ENCODE peak calls at places on chromosomes 16 and 17, in five cellular contexts. One of them, this sample, is unnamed.

GRCh38 chr17:82898976-82899514 is 59.2 kb upstream of the ZNF750 start:
- DNase-seq in CD4-positive, CD25-positive, alpha-beta regulatory T cell: no peak
- DNase-seq in midbrain: no peak
- DNase-seq in myocyte: no peak
- DNase-seq in EL: no peak
- DNase-seq in this sample: no peak

GRCh38 chr17:56185905-56186783 is 32.9 kb downstream of the ANKFN1 start:
- DNase-seq in EL: peak; percentile 98
- DNase-seq in CD4-positive, CD25-positive, alpha-beta regulatory T cell: no peak
- DNase-seq in midbrain: no peak
- DNase-seq in myocyte: peak; percentile 39
- DNase-seq in this sample: no peak

GRCh38 chr16:13453938-13454553 is 465.9 kb upstream of the ERCC4 start:
- DNase-seq in CD4-positive, CD25-positive, alpha-beta regulatory T cell: peak; percentile 20
- DNase-seq in midbrain: peak; percentile 41
- DNase-seq in EL: no peak
- DNase-seq in myocyte: peak; percentile 74
- DNase-seq in this sample: no peak

GRCh38 chr17:50186661-50187402 is 14.6 kb downstream of the COL1A1 start:
- DNase-seq in midbrain: no peak
- DNase-seq in EL: peak; percentile 60
- DNase-seq in CD4-positive, CD25-positive, alpha-beta regulatory T cell: no peak
- DNase-seq in myocyte: peak; percentile 56
- DNase-seq in this sample: no peak

GRCh38 chr16:52496051-52496876 is 50.7 kb downstream of the TOX3 start:
- DNase-seq in CD4-positive, CD25-positive, alpha-beta regulatory T cell: no peak
- DNase-seq in EL: no peak
- DNase-seq in myocyte: no peak
- DNase-seq in midbrain: peak; percentile 27
- DNase-seq in this sample: no peak

GRCh38 chr16:51409001-51409675 is 258.1 kb upstream of the SALL1 start:
- DNase-seq in midbrain: no peak
- DNase-seq in EL: no peak
- DNase-seq in myocyte: no peak
- DNase-seq in CD4-positive, CD25-positive, alpha-beta regulatory T cell: no peak
- DNase-seq in this sample: no peak

GRCh38 chr17:5418858-5419355 is 555 bp downstream of the NUP88 start:
- DNase-seq in EL: peak; percentile 34
- DNase-seq in CD4-positive, CD25-positive, alpha-beta regulatory T cell: peak; percentile 89
- DNase-seq in midbrain: no peak
- DNase-seq in myocyte: peak; percentile 38
- DNase-seq in this sample: no peak

GRCh38 chr17:77916771-77917481 is 41.6 kb upstream of the TNRC6C start:
- DNase-seq in myocyte: no peak
- DNase-seq in EL: no peak
- DNase-seq in CD4-positive, CD25-positive, alpha-beta regulatory T cell: no peak
- DNase-seq in midbrain: peak; percentile 32
- DNase-seq in this sample: no peak

GRCh38 chr16:13262270-13263090 is 361.1 kb downstream of the SHISA9 start:
- DNase-seq in CD4-positive, CD25-positive, alpha-beta regulatory T cell: no peak
- DNase-seq in midbrain: no peak
- DNase-seq in myocyte: no peak
- DNase-seq in EL: no peak
- DNase-seq in this sample: no peak

GRCh38 chr16:58116046-58116445 is 13.1 kb downstream of the CFAP20 start:
- DNase-seq in myocyte: no peak
- DNase-seq in CD4-positive, CD25-positive, alpha-beta regulatory T cell: no peak
- DNase-seq in midbrain: no peak
- DNase-seq in EL: no peak
- DNase-seq in this sample: no peak

GRCh38 chr17:13704333-13704732 is 102.6 kb upstream of the HS3ST3A1 start:
- DNase-seq in EL: peak; percentile 73
- DNase-seq in myocyte: peak; percentile 38
- DNase-seq in midbrain: no peak
- DNase-seq in CD4-positive, CD25-positive, alpha-beta regulatory T cell: no peak
- DNase-seq in this sample: peak; percentile 41

GRCh38 chr17:39027037-39027436 is 59.8 kb upstream of the FBXO47 start:
- DNase-seq in midbrain: no peak
- DNase-seq in CD4-positive, CD25-positive, alpha-beta regulatory T cell: no peak
- DNase-seq in myocyte: peak; percentile 60
- DNase-seq in EL: peak; percentile 25
- DNase-seq in this sample: no peak

GRCh38 chr16:70717065-70717464 is 31.2 kb upstream of the MTSS2 start:
- DNase-seq in midbrain: no peak
- DNase-seq in CD4-positive, CD25-positive, alpha-beta regulatory T cell: no peak
- DNase-seq in myocyte: peak; percentile 40
- DNase-seq in EL: no peak
- DNase-seq in this sample: no peak

GRCh38 chr16:53745753-53746258 is 41.9 kb downstream of the FTO start:
- DNase-seq in myocyte: peak; percentile 58
- DNase-seq in midbrain: no peak
- DNase-seq in CD4-positive, CD25-positive, alpha-beta regulatory T cell: no peak
- DNase-seq in EL: peak; percentile 75
- DNase-seq in this sample: no peak

GRCh38 chr16:2816751-2817495 is at the start of gene PRSS21:
- DNase-seq in EL: no peak
- DNase-seq in myocyte: no peak
- DNase-seq in midbrain: no peak
- DNase-seq in CD4-positive, CD25-positive, alpha-beta regulatory T cell: peak; percentile 31
- DNase-seq in this sample: no peak

GRCh38 chr16:88911946-88912310 is 45.5 kb upstream of the PABPN1L start:
- DNase-seq in midbrain: no peak
- DNase-seq in CD4-positive, CD25-positive, alpha-beta regulatory T cell: no peak
- DNase-seq in myocyte: no peak
- DNase-seq in EL: no peak
- DNase-seq in this sample: no peak